ENCODE peak calls at places on chromosomes 5 and 9, in six cellular contexts. M is MM.1S; I is foreskin fibroblast; Q is GM10248; A is OCI-LY7; O is activated CD8-positive, alpha-beta T cell treated with anti-CD3 and anti-CD28 coated beads for 36 hours. Y is an unnamed sample.

GRCh38 chr5:14108170-14108996 is 34.8 kb upstream of the TRIO start:
- DNase-seq in M (peak; percentile 75), Q (peak; percentile 75), O (peak; percentile 45), I (peak; percentile 78), A (peak; percentile 70), Y (peak; percentile 71)

GRCh38 chr9:34501889-34502425 is 20.8 kb downstream of the ENHO start:
- DNase-seq in Q (no peak), O (no peak), I (peak; percentile 6), A (no peak), M (no peak), Y (no peak)

GRCh38 chr5:171580506-171581265 is 161.2 kb downstream of the FGF18 start:
- DNase-seq in Q (no peak), I (peak; percentile 61), M (no peak), O (no peak), A (no peak), Y (no peak)

GRCh38 chr5:9335269-9335668 is 210.6 kb downstream of the SEMA5A start:
- DNase-seq in A (no peak), O (no peak), M (no peak), I (no peak), Q (no peak), Y (no peak)

GRCh38 chr5:128708841-128709240 is 170.8 kb upstream of the FBN2 start:
- DNase-seq in A (no peak), M (no peak), O (no peak), I (no peak), Q (no peak), Y (no peak)

GRCh38 chr9:97889941-97890557 is 32.3 kb downstream of the TRMO start:
- DNase-seq in A (peak; percentile 45), O (peak; percentile 82), M (peak; percentile 42), I (no peak), Q (peak; percentile 65), Y (peak; percentile 67)

GRCh38 chr9:134328341-134328840 is 2.1 kb downstream of the RXRA start:
- DNase-seq in I (no peak), A (no peak), O (no peak), M (no peak), Q (no peak), Y (no peak)

GRCh38 chr9:93642961-93643360 is 66.6 kb downstream of the PHF2 start:
- DNase-seq in O (no peak), Q (no peak), A (no peak), M (no peak), I (peak; percentile 88), Y (no peak)

GRCh38 chr9:123678038-123678877 is 251.7 kb downstream of the DENND1A start:
- DNase-seq in O (no peak), M (no peak), Q (no peak), A (peak; percentile 59), I (no peak), Y (no peak)

GRCh38 chr9:124242331-124243194 is 15.2 kb upstream of the NEK6 start:
- DNase-seq in A (no peak), Q (no peak), I (no peak), M (no peak), O (no peak), Y (no peak)

GRCh38 chr5:137281201-137281600 is 217.9 kb downstream of the SPOCK1 start:
- DNase-seq in A (no peak), O (no peak), Q (no peak), I (no peak), M (no peak), Y (no peak)

GRCh38 chr5:133292300-133292699 is 240.5 kb downstream of the HSPA4 start:
- DNase-seq in A (no peak), Q (no peak), I (no peak), O (peak; percentile 42), M (peak; percentile 4), Y (no peak)

GRCh38 chr9:133572821-133573361 is 36.3 kb downstream of the FAM163B start:
- DNase-seq in Q (no peak), A (no peak), I (no peak), M (no peak), O (no peak), Y (no peak)

GRCh38 chr9:105832311-105832710 is 138.0 kb downstream of the TMEM38B start:
- DNase-seq in M (no peak), I (no peak), A (no peak), Q (no peak), O (no peak), Y (no peak)

GRCh38 chr5:1137567-1138444 is 25.9 kb upstream of the SLC12A7 start:
- DNase-seq in M (no peak), O (peak; percentile 35), I (no peak), A (peak; percentile 34), Q (no peak), Y (no peak)

GRCh38 chr5:144133050-144133633 is 37.3 kb downstream of the YIPF5 start:
- DNase-seq in M (no peak), O (no peak), Q (no peak), I (no peak), A (no peak), Y (no peak)

GRCh38 chr9:127979333-127980055 is 1.3 kb downstream of the EEIG1 start:
- DNase-seq in Q (peak; percentile 67), I (no peak), A (peak; percentile 84), M (peak; percentile 79), O (peak; percentile 60), Y (peak; percentile 76)

GRCh38 chr9:93898026-93898425 is 57.1 kb downstream of the BARX1 start:
- DNase-seq in A (no peak), M (no peak), I (no peak), Q (no peak), O (no peak), Y (no peak)

GRCh38 chr9:129624168-129624759 is 1.7 kb upstream of the NTMT1 start:
- DNase-seq in Q (peak; percentile 73), M (peak; percentile 66), I (peak; percentile 37), O (peak; percentile 85), A (peak; percentile 77), Y (peak; percentile 85)

GRCh38 chr9:35490910-35491465 is 1.1 kb downstream of the RUSC2 start:
- DNase-seq in O (no peak), Q (no peak), I (no peak), A (no peak), M (no peak), Y (no peak)

GRCh38 chr9:84897362-84898094 is 228.0 kb downstream of the NTRK2 start:
- DNase-seq in Q (no peak), I (no peak), A (no peak), M (no peak), O (no peak), Y (no peak)

GRCh38 chr9:133141833-133142594 is 21.0 kb upstream of the RALGDS start:
- DNase-seq in O (peak; percentile 86), M (no peak), I (no peak), A (no peak), Q (peak; percentile 39), Y (peak; percentile 63)

GRCh38 chr9:136327313-136327971 is at the start of gene GPSM1:
- DNase-seq in A (no peak), M (no peak), O (peak; percentile 50), Q (no peak), I (peak; percentile 77), Y (peak; percentile 64)

GRCh38 chr9:124725068-124725452 is 46.1 kb downstream of the NR6A1 start:
- DNase-seq in I (no peak), A (no peak), Q (no peak), O (no peak), M (no peak), Y (no peak)

GRCh38 chr5:137997726-137998213 is 35.1 kb downstream of the FAM13B start:
- DNase-seq in I (no peak), Q (peak; percentile 48), O (peak; percentile 53), A (peak; percentile 8), M (peak; percentile 73), Y (peak; percentile 22)

GRCh38 chr5:36902353-36902752 is 25.8 kb downstream of the NIPBL start:
- DNase-seq in M (no peak), A (no peak), Q (no peak), I (no peak), O (no peak), Y (no peak)

GRCh38 chr9:111236337-111236736 is 93.7 kb downstream of the OR2K2 start:
- DNase-seq in A (no peak), M (no peak), O (no peak), I (no peak), Q (no peak), Y (no peak)

GRCh38 chr5:99122976-99123375 is 194.2 kb upstream of the CHD1 start:
- DNase-seq in I (no peak), M (no peak), O (no peak), Q (no peak), A (no peak), Y (no peak)

GRCh38 chr5:132271251-132272246 is 14.1 kb downstream of the PDLIM4 start:
- DNase-seq in I (no peak), A (peak; percentile 44), O (peak; percentile 51), M (no peak), Q (no peak), Y (no peak)

GRCh38 chr5:135264451-135265445 is 134.3 kb downstream of the MACROH2A1 start:
- DNase-seq in A (no peak), I (no peak), Q (no peak), O (no peak), M (no peak), Y (no peak)
- TF ChIP-seq CTCF in A (no peak), I (no peak), Q (no peak), O (no peak), M (no peak), Y (no peak)

GRCh38 chr9:95516736-95517558 is at the start of gene PTCH1:
- DNase-seq in M (peak; percentile 53), A (no peak), O (peak; percentile 78), I (peak; percentile 53), Q (peak; percentile 42), Y (peak; percentile 57)
- TF ChIP-seq CTCF in M (no peak), A (no peak), O (no peak), I (no peak), Q (no peak), Y (no peak)

GRCh38 chr5:2207966-2208544 is 325.3 kb upstream of the IRX4 start:
- DNase-seq in Q (no peak), O (peak; percentile 10), M (peak; percentile 21), A (no peak), I (no peak), Y (no peak)
- TF ChIP-seq CTCF in Q (no peak), O (no peak), M (no peak), A (peak; percentile 15), I (no peak), Y (no peak)

GRCh38 chr9:91736898-91737601 is 213.0 kb downstream of the ROR2 start:
- DNase-seq in I (no peak), A (no peak), Q (no peak), O (no peak), M (no peak), Y (no peak)

GRCh38 chr9:91736311-91736710 is 213.7 kb downstream of the ROR2 start:
- DNase-seq in A (no peak), M (no peak), Q (no peak), I (no peak), O (no peak), Y (no peak)

GRCh38 chr9:91744114-91744513 is 205.9 kb downstream of the ROR2 start:
- DNase-seq in Q (no peak), O (no peak), I (no peak), A (no peak), M (no peak), Y (no peak)

GRCh38 chr9:91741529-91741928 is 208.5 kb downstream of the ROR2 start:
- DNase-seq in O (no peak), I (peak; percentile 29), M (no peak), A (no peak), Q (no peak), Y (no peak)

DNA sequence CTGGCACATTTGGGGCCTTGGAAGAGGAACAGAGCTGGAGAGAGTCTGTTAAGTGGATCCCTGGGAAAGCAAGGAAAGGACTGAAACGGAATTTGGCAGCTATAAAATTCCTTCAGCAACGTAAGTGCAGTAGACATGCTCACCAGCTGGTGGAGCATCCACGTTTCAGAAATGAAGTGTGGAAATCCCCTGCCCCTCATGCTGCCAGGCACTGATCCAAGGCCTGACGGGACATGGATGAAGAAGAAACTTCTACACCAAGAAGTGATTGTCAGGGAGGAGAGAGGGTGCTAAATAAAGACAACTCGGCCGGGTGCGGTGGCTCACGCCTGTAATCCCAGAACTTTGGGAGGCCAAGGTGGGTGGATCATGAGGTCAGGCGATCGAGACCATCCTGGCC is 209.3 kb downstream of the ROR2 start:
- DNase-seq in A (no peak), M (no peak), Q (no peak), I (peak; percentile 8), O (no peak), Y (no peak)
- TF ChIP-seq CTCF in A (no peak), M (no peak), Q (no peak), I (peak; percentile 23), O (no peak), Y (no peak)